ENCODE peak calls at places on chromosomes 13 and 19, in four cellular contexts. D is mucosa of descending colon, E is heart right ventricle, Q is ovary. N is an unnamed sample. For H3K36me3, the result is how much of the 10 kb centered on the place peaks cover.

GRCh38 chr19:42198676-42199439 is 18.6 kb downstream of the DEDD2 start:
- DNase-seq in D (peak), E (no peak), Q (no peak), N (peak)

GRCh38 chr19:29040951-29041350 is 172.0 kb downstream of the UQCRFS1 start:
- DNase-seq in D (no peak), E (no peak), Q (no peak), N (no peak)

GRCh38 chr13:31896427-31896826 is 135.1 kb upstream of the FRY start:
- DNase-seq in D (no peak), E (peak), Q (no peak), N (no peak)

GRCh38 chr19:3004522-3004921 is 24.6 kb downstream of the TLE2 start:
- DNase-seq in D (no peak), E (no peak), Q (no peak), N (no peak)

GRCh38 chr13:44171151-44171550 is 202.5 kb upstream of the SERP2 start:
- DNase-seq in D (no peak), E (no peak), Q (no peak), N (no peak)

GRCh38 chr19:19319725-19320361 is 466 bp downstream of the SUGP1 start:
- DNase-seq in D (no peak), E (no peak), Q (no peak), N (no peak)

GRCh38 chr13:30017880-30018279 is 167.5 kb upstream of the UBL3 start:
- DNase-seq in D (no peak), E (no peak), Q (no peak), N (no peak)

GRCh38 chr13:36282818-36283432 is 14.7 kb downstream of the CCDC169 start:
- DNase-seq in D (no peak), E (no peak), Q (no peak), N (peak)

GRCh38 chr13:31200636-31200970 is 828 bp downstream of the B3GLCT start:
- DNase-seq in D (peak), E (peak), Q (peak), N (no peak)

GRCh38 chr13:86002921-86003488 is 203.8 kb upstream of the SLITRK6 start:
- DNase-seq in D (no peak), E (no peak), Q (no peak), N (no peak)

GRCh38 chr13:40648841-40649240 is 17.6 kb downstream of the FOXO1 start:
- DNase-seq in D (no peak), E (no peak), Q (no peak), N (no peak)

GRCh38 chr13:74406439-74406838 is 272.2 kb upstream of the KLF12 start:
- DNase-seq in D (no peak), E (no peak), Q (no peak), N (no peak)

GRCh38 chr19:50633973-50634372 is 5.7 kb downstream of the SYT3 start:
- DNase-seq in D (no peak), E (no peak), Q (no peak), N (no peak)

GRCh38 chr19:35306473-35307246 is 14.7 kb downstream of the MAG start:
- DNase-seq in D (no peak), E (no peak), Q (no peak), N (no peak)

GRCh38 chr13:77701305-77701704 is 3.8 kb downstream of the SLAIN1 start:
- DNase-seq in D (no peak), E (no peak), Q (no peak), N (no peak)

GRCh38 chr19:18683955-18684641 is 618 bp downstream of the CRTC1 start:
- DNase-seq in D (no peak), E (no peak), Q (no peak), N (no peak)

GRCh38 chr13:28792992-28793391 is 27.1 kb upstream of the MTUS2 start:
- DNase-seq in D (no peak), E (no peak), Q (no peak), N (no peak)

GRCh38 chr13:44437356-44438233 is 64.0 kb downstream of the SERP2 start:
- DNase-seq in D (no peak), E (no peak), Q (no peak), N (no peak)

GRCh38 chr19:2625434-2625833 is 77.1 kb downstream of the GNG7 start:
- DNase-seq in D (peak), E (peak), Q (no peak), N (no peak)

GRCh38 chr13:59479629-59480028 is 684.1 kb downstream of the DIAPH3 start:
- DNase-seq in D (no peak), E (no peak), Q (no peak), N (no peak)

GRCh38 chr19:14433454-14434156 is 499 bp downstream of the PKN1 start:
- DNase-seq in D (peak), E (peak), Q (no peak), N (peak)

GRCh38 chr13:22227895-22228294 is 557.0 kb downstream of the FGF9 start:
- DNase-seq in D (no peak), E (no peak), Q (no peak), N (no peak)

GRCh38 chr13:28455580-28456194 is 39.2 kb downstream of the FLT1 start:
- DNase-seq in D (no peak), E (no peak), Q (no peak), N (no peak)

GRCh38 chr19:55680339-55681130 is 5.5 kb downstream of the EPN1 start:
- DNase-seq in D (no peak), E (no peak), Q (no peak), N (no peak)
- H3K36me3 ChIP-seq in D (under half), E (half or more), Q (under half), N (half or more)

DNA sequence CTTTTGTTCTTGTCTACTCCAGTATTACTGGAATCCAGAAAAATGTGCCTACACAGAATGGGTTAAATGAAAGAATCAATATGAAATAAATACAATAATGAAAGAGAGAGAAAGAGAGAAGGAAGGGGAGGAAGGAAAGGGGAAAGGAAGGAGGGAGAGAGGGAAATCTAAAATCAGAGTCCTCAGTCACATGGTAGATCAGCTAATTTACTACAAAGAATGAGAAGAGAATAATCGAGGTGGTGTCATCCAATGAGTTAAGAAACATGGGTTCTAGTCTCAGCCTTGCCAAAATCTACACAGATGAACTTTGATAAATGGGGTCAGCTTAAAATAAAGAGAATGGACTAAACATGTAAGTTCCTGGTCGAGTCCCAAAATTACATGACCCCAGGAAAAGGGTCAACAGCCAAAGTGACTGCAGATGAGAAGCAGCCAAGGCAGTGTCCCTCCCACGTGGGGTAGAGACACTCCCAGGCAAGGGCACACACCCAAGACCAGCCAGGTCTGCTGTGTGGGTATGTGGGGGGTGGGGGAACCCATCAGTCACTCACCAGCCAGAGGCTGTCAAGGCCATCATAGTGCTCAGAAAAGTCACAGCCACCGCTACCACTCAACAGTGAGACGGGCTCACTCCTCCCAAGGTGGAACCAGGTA is 103.6 kb downstream of the STK24 start:
- DNase-seq in D (no peak), E (no peak), Q (no peak), N (no peak)
- H3K36me3 ChIP-seq in D (under half), E (half or more), Q (under half), N (under half)

GRCh38 chr19:4112367-4112766 is 11.6 kb downstream of the MAP2K2 start:
- DNase-seq in D (no peak), E (no peak), Q (no peak), N (no peak)

GRCh38 chr19:4109626-4109945 is 14.3 kb downstream of the MAP2K2 start:
- DNase-seq in D (no peak), E (no peak), Q (no peak), N (no peak)

GRCh38 chr19:4114181-4114580 is 9.7 kb downstream of the MAP2K2 start:
- DNase-seq in D (no peak), E (no peak), Q (no peak), N (no peak)

GRCh38 chr19:4113398-4114088 is 10.4 kb downstream of the MAP2K2 start:
- DNase-seq in D (no peak), E (no peak), Q (no peak), N (no peak)

GRCh38 chr19:4108767-4109625 is 14.9 kb downstream of the MAP2K2 start:
- DNase-seq in D (peak), E (no peak), Q (peak), N (peak)
- H3K36me3 ChIP-seq in D (under half), E (half or more), Q (under half), N (under half)

GRCh38 chr19:8213827-8214672 is 4.9 kb downstream of the CERS4 start:
- DNase-seq in D (no peak), E (no peak), Q (no peak), N (no peak)

GRCh38 chr19:8214802-8215201 is 5.6 kb downstream of the CERS4 start:
- DNase-seq in D (no peak), E (no peak), Q (no peak), N (no peak)

GRCh38 chr19:8215783-8216182 is 6.6 kb downstream of the CERS4 start:
- DNase-seq in D (no peak), E (no peak), Q (no peak), N (no peak)

GRCh38 chr19:8212916-8213315 is 3.7 kb downstream of the CERS4 start:
- DNase-seq in D (no peak), E (no peak), Q (no peak), N (no peak)

DNA sequence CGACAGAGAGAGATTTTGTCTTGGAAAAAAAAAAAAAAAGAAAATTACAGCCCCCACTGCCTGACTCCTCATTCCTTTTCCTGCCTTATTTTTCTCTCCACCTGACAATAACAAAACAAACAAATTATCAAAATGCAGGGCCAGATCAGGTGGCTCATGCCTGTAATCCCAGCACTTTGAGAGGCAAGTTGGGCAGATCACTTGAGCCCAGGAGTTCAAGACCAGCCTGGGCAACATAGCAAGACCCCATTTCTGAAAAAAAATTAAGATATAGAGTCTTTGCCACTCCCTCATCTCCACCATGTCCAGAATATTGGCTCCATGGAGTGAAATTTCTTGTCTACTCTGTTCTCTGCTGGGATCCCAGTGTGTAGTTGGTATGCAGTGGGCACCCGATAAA is 7.2 kb downstream of the CERS4 start:
- DNase-seq in D (no peak), E (no peak), Q (no peak), N (no peak)
- H3K36me3 ChIP-seq in D (under half), E (under half), Q (under half), N (under half)

DNA sequence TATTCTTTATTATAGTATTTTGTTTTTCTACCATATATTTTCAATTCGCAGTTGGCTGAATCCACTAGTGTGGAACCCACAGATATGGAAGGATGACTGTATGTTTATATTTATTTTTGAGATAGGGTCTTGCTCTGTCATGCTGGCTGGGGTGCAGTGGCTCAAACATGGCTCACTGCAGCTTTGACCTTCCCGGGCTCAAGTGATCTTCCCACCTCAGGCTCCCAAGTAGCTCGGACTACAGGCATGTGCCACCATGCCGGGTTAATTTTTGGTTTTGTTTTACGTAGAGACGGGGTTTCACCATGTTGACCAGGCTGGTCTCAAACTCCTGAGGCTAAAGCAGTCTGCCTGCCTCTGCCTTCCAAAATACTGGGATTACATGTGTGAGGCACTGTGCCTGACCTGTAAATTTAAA is 9.6 kb downstream of the SLC35E1 start:
- DNase-seq in D (no peak), E (no peak), Q (no peak), N (no peak)
- H3K36me3 ChIP-seq in D (under half), E (half or more), Q (under half), N (under half)

GRCh38 chr19:48122421-48122820 is 11.8 kb upstream of the PLA2G4C start:
- DNase-seq in D (no peak), E (no peak), Q (no peak), N (no peak)
- H3K36me3 ChIP-seq in D (under half), E (under half), Q (under half), N (under half)

DNA sequence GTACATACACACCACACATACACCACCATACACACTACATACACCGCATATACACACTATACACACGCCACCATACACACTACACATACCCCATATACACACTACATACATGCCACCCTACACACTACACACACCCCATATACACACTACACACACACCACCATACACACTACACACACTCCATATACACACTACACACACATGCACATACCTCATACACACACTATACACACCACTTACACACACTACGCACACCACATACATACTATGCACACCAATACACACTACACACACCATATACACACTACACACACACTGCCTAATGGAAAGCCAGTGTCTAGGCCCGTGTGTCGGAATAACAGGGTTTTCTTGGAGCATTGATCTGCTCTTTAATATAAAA is 27.5 kb downstream of the CRYL1 start:
- DNase-seq in D (no peak), E (no peak), Q (no peak), N (no peak)
- H3K36me3 ChIP-seq in D (under half), E (under half), Q (under half), N (under half)

N was measured in naive thymus-derived CD4-positive, alpha-beta T cell.